ENCODE peak calls at places on chromosomes 3 and 15, in six cellular contexts. G is H1, K is SK-N-SH, I is HepG2, F is HCT116, P is endothelial cell of umbilical vein. X is an unnamed sample. For H3K79me2, the result is how much of the 10 kb centered on the place peaks cover.

GRCh38 chr15:100141304-100142080 is 200.3 kb downstream of the ADAMTS17 start:
- DNase-seq in G (no peak), K (peak), I (no peak), F (no peak), P (no peak), X (no peak)

GRCh38 chr3:40782086-40782721 is 257.4 kb downstream of the ZNF621 start:
- DNase-seq in G (no peak), K (no peak), I (peak), F (no peak), P (no peak), X (peak)

GRCh38 chr3:50269977-50270413 is 1.0 kb downstream of the SEMA3B start:
- DNase-seq in G (no peak), K (no peak), I (no peak), F (no peak), P (no peak), X (no peak)

GRCh38 chr15:98673133-98673532 is 24.8 kb downstream of the IGF1R start:
- DNase-seq in G (no peak), K (no peak), I (peak), F (no peak), P (no peak), X (no peak)

GRCh38 chr3:18035641-18036466 is 293.4 kb upstream of the TBC1D5 start:
- DNase-seq in G (no peak), K (no peak), I (no peak), F (no peak), P (no peak), X (no peak)

GRCh38 chr15:66938114-66938830 is 127.1 kb upstream of the SMAD3 start:
- DNase-seq in G (no peak), K (no peak), I (peak), F (no peak), P (no peak), X (no peak)

GRCh38 chr3:162525052-162525451 is 1028.4 kb downstream of the OTOL1 start:
- DNase-seq in G (no peak), K (no peak), I (no peak), F (no peak), P (no peak), X (no peak)

GRCh38 chr15:62857411-62857853 is 185.1 kb upstream of the TPM1 start:
- DNase-seq in G (no peak), K (no peak), I (no peak), F (no peak), P (no peak), X (no peak)

GRCh38 chr15:22262613-22263020 is 182.3 kb downstream of the OR4M2 start:
- DNase-seq in G (no peak), K (no peak), I (no peak), F (no peak), P (no peak), X (no peak)

GRCh38 chr3:66485291-66485968 is 15.4 kb downstream of the LRIG1 start:
- DNase-seq in G (no peak), K (no peak), I (no peak), F (no peak), P (no peak), X (no peak)

GRCh38 chr15:66850078-66850991 is 148.3 kb downstream of the SMAD6 start:
- DNase-seq in G (no peak), K (peak), I (no peak), F (no peak), P (peak), X (no peak)

GRCh38 chr3:22263042-22263441 is 512.0 kb upstream of the ZNF385D start:
- DNase-seq in G (no peak), K (no peak), I (no peak), F (no peak), P (no peak), X (no peak)

GRCh38 chr3:29453278-29453961 is 172.5 kb downstream of the RBMS3 start:
- DNase-seq in G (no peak), K (peak), I (no peak), F (no peak), P (no peak), X (no peak)

GRCh38 chr3:172647823-172648222 is 63.0 kb downstream of the NCEH1 start:
- DNase-seq in G (no peak), K (no peak), I (no peak), F (peak), P (no peak), X (no peak)

GRCh38 chr15:30990036-30990435 is 1.4 kb downstream of the MTMR10 start:
- DNase-seq in G (no peak), K (peak), I (peak), F (no peak), P (peak), X (peak)

GRCh38 chr3:109072208-109072607 is 45.7 kb downstream of the MORC1 start:
- DNase-seq in G (no peak), K (no peak), I (no peak), F (no peak), P (no peak), X (no peak)

GRCh38 chr15:40064231-40064894 is 25.4 kb upstream of the SRP14 start:
- DNase-seq in G (no peak), K (no peak), I (no peak), F (no peak), P (peak), X (no peak)

GRCh38 chr3:65729553-65729952 is 309.2 kb downstream of the MAGI1 start:
- DNase-seq in G (no peak), K (no peak), I (peak), F (no peak), P (peak), X (no peak)

GRCh38 chr3:128572644-128573105 is 77.9 kb downstream of the RPN1 start:
- DNase-seq in G (peak), K (peak), I (peak), F (peak), P (no peak), X (peak)

GRCh38 chr3:196600359-196600758 is 31.9 kb downstream of the FBXO45 start:
- DNase-seq in G (peak), K (no peak), I (no peak), F (no peak), P (no peak), X (no peak)

GRCh38 chr15:72835289-72835890 is 51.8 kb upstream of the ADPGK start:
- DNase-seq in G (peak), K (no peak), I (peak), F (peak), P (no peak), X (peak)

GRCh38 chr3:16741890-16742289 is 136.7 kb upstream of the DAZL start:
- DNase-seq in G (no peak), K (no peak), I (no peak), F (no peak), P (no peak), X (no peak)

GRCh38 chr3:38070013-38070412 is 31.0 kb downstream of the DLEC1 start:
- DNase-seq in G (no peak), K (no peak), I (no peak), F (no peak), P (no peak), X (no peak)

GRCh38 chr3:121696190-121696589 is 35.5 kb upstream of the HCLS1 start:
- DNase-seq in G (no peak), K (no peak), I (no peak), F (no peak), P (no peak), X (no peak)
- H3K9ac ChIP-seq in G (no peak), K (no peak), I (no peak), F (no peak), P (no peak), X (no peak)

GRCh38 chr3:4686619-4687018 is 193.5 kb downstream of the ITPR1 start:
- DNase-seq in G (no peak), K (no peak), I (no peak), F (no peak), P (no peak), X (no peak)

GRCh38 chr3:4684976-4685375 is 191.8 kb downstream of the ITPR1 start:
- DNase-seq in G (no peak), K (no peak), I (no peak), F (no peak), P (no peak), X (no peak)

GRCh38 chr3:4687167-4687566 is 194.0 kb downstream of the ITPR1 start:
- DNase-seq in G (no peak), K (no peak), I (peak), F (no peak), P (no peak), X (no peak)

GRCh38 chr3:4684117-4684516 is 191.0 kb downstream of the ITPR1 start:
- DNase-seq in G (no peak), K (no peak), I (no peak), F (no peak), P (no peak), X (no peak)

GRCh38 chr3:4685673-4686345 is 192.7 kb downstream of the ITPR1 start:
- DNase-seq in G (no peak), K (no peak), I (no peak), F (no peak), P (no peak), X (no peak)
- H3K79me2 ChIP-seq in G (under half), K (under half), I (under half), F (under half), P (under half), X (under half)

GRCh38 chr3:134904333-134904771 is 109.3 kb downstream of the EPHB1 start:
- DNase-seq in G (no peak), K (no peak), I (no peak), F (no peak), P (no peak), X (no peak)
- H3K9ac ChIP-seq in G (no peak), K (no peak), I (no peak), F (no peak), P (no peak), X (peak)

GRCh38 chr3:195395208-195395816 is 47.5 kb downstream of the ACAP2 start:
- DNase-seq in G (no peak), K (no peak), I (peak), F (no peak), P (no peak), X (peak)
- H3K79me2 ChIP-seq in G (under half), K (half or more), I (under half), F (under half), P (under half), X (half or more)

DNA sequence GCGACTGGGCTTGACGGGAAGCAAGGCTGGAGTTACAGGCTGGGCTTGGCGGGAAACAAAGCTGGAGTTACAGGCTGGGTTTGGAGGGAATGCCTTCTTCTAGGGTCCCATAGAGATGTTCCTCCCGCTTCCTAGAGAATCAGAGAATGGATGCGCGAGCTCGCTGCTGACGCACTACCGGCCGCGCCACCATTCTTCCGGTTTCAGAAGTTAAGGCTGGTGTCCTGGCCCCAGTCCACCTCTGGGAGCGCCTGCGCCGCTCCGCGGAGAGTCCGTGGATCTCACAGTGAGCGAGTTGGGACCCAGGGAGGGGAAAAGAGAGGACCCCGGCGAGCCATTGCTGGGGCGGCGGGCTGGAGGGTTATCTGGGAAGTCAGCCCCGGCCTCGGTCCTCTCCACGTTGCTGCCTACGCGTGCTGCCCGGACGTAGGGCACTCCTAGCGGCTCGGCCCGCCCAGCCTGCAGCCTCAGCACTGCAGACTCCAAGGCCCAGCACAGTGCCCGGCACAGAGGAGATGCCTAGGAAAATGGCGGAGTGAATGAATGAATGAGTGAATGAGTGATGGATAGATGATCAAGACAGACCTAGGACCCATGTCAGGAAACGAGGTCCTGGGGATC is at the start of gene ZNF502:
- DNase-seq in G (peak), K (peak), I (no peak), F (peak), P (peak), X (no peak)
- H3K9ac ChIP-seq in G (peak), K (peak), I (no peak), F (peak), P (peak), X (no peak)

DNA sequence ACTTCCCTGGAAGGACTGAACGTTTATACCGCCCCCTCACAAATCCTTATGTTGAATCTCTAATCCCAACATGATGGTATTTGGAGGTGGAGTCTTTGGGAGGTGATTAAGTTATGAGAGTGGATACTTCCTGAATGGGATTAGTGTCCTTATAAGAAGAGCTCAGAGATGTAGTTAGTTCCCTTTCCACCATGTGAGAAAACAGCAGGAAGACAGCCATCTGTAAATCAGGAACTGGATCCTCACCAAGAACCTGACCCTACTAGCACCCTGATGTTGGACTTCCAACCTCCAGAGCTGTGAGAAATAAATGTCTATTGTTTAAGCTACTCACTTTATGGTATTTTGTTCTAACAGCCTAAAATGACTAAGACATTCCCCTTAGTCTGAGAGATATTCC is 33.3 kb upstream of the SACM1L start:
- DNase-seq in G (no peak), K (no peak), I (no peak), F (no peak), P (peak), X (no peak)
- H3K79me2 ChIP-seq in G (under half), K (half or more), I (under half), F (half or more), P (under half), X (under half)

GRCh38 chr15:88769161-88769971 is 33.9 kb upstream of the ACAN start:
- DNase-seq in G (peak), K (peak), I (no peak), F (no peak), P (no peak), X (no peak)
- H3K9ac ChIP-seq in G (peak), K (no peak), I (no peak), F (no peak), P (no peak), X (no peak)

GRCh38 chr3:47186285-47186684 is 22.4 kb upstream of the SETD2 start:
- DNase-seq in G (no peak), K (no peak), I (no peak), F (no peak), P (no peak), X (no peak)
- H3K79me2 ChIP-seq in G (under half), K (under half), I (under half), F (under half), P (under half), X (under half)

GRCh38 chr3:46380471-46381215 is 9.9 kb downstream of the CCR5 start:
- DNase-seq in G (no peak), K (no peak), I (no peak), F (no peak), P (no peak), X (no peak)
- H3K9ac ChIP-seq in G (no peak), K (no peak), I (no peak), F (no peak), P (no peak), X (no peak)

X was measured in Karpas-422.